ENCODE peak calls at places on chromosomes 11 and 22, in five cellular contexts. B is putamen; W is chondrocyte; U is effector CD4-positive, alpha-beta T cell; A is HEK293T. F is an unnamed sample.
A peak's percentile ranks its signal among the peaks of the same experiment; 100 is the strongest.

GRCh38 chr22:34669001-34669400 is 397.0 kb upstream of the ISX start:
- DNase-seq in U (no peak), B (no peak), A (no peak), W (no peak), F (no peak)

GRCh38 chr11:132177106-132177505 is 806.7 kb downstream of the NTM start:
- DNase-seq in B (no peak), U (no peak), W (no peak), A (no peak), F (no peak)

GRCh38 chr11:34315006-34315793 is 42.6 kb downstream of the ABTB2 start:
- DNase-seq in W (no peak), U (no peak), A (no peak), B (no peak), F (no peak)

GRCh38 chr11:103749158-103749557 is 287.3 kb upstream of the DDI1 start:
- DNase-seq in W (no peak), B (no peak), A (no peak), U (no peak), F (no peak)

GRCh38 chr22:38733329-38734202 is 22.2 kb downstream of the SUN2 start:
- DNase-seq in U (peak; percentile 41), B (peak; percentile 96), W (peak; percentile 59), A (peak; percentile 79), F (peak; percentile 92)

GRCh38 chr11:65311197-65311631 is 3.5 kb upstream of the CDC42EP2 start:
- DNase-seq in W (no peak), B (no peak), A (no peak), U (no peak), F (no peak)

GRCh38 chr11:41786087-41786486 is 326.6 kb upstream of the LRRC4C start:
- DNase-seq in A (no peak), B (no peak), W (no peak), U (no peak), F (no peak)

GRCh38 chr22:46681010-46681409 is 57.0 kb downstream of the CERK start:
- DNase-seq in A (peak; percentile 60), B (no peak), W (no peak), U (no peak), F (no peak)

GRCh38 chr22:37431811-37432707 is 4.8 kb upstream of the ELFN2 start:
- DNase-seq in A (no peak), U (no peak), W (no peak), B (no peak), F (no peak)

GRCh38 chr11:102010776-102011500 is 36.3 kb upstream of the CFAP300 start:
- DNase-seq in U (no peak), W (peak; percentile 96), A (peak; percentile 62), B (no peak), F (no peak)

GRCh38 chr11:46537121-46537520 is 56.7 kb downstream of the AMBRA1 start:
- DNase-seq in W (no peak), U (no peak), B (no peak), A (no peak), F (no peak)

GRCh38 chr11:129214710-129215295 is 22.7 kb upstream of the ARHGAP32 start:
- DNase-seq in A (no peak), U (no peak), B (no peak), W (no peak), F (no peak)

GRCh38 chr11:2803186-2804057 is 82.2 kb downstream of the CDKN1C start:
- DNase-seq in U (peak; percentile 0), A (no peak), B (no peak), W (peak; percentile 84), F (no peak)

GRCh38 chr11:77181799-77182541 is 53.9 kb downstream of the MYO7A start:
- DNase-seq in W (peak; percentile 91), U (no peak), A (no peak), B (no peak), F (no peak)

GRCh38 chr11:19639603-19640002 is 73.0 kb upstream of the NAV2 start:
- DNase-seq in W (no peak), A (no peak), B (no peak), U (no peak), F (no peak)

GRCh38 chr11:47392546-47393162 is 14.3 kb upstream of the SPI1 start:
- DNase-seq in B (no peak), A (no peak), U (no peak), W (no peak), F (no peak)

GRCh38 chr11:16831281-16832192 is 93.1 kb downstream of the C11orf58 start:
- DNase-seq in B (no peak), A (no peak), W (no peak), U (no peak), F (no peak)

GRCh38 chr11:45217991-45218390 is 68.2 kb downstream of the SYT13 start:
- DNase-seq in W (no peak), U (no peak), A (no peak), B (no peak), F (no peak)

GRCh38 chr11:61007971-61008896 is 36.8 kb downstream of the CD6 start:
- DNase-seq in B (no peak), A (no peak), W (no peak), U (no peak), F (no peak)

GRCh38 chr22:30000566-30000965 is 79.7 kb upstream of the HORMAD2 start:
- DNase-seq in U (no peak), B (no peak), W (no peak), A (no peak), F (no peak)

GRCh38 chr11:364991-365390 is 4.3 kb upstream of the B4GALNT4 start:
- DNase-seq in U (no peak), W (peak; percentile 64), A (no peak), B (no peak), F (no peak)

GRCh38 chr11:113814181-113814580 is 34.6 kb downstream of the CLDN25 start:
- DNase-seq in A (no peak), U (no peak), W (no peak), B (no peak), F (no peak)

GRCh38 chr22:37643225-37643847 is 3.9 kb downstream of the SH3BP1 start:
- DNase-seq in U (peak; percentile 82), B (peak; percentile 69), A (peak; percentile 93), W (no peak), F (peak; percentile 45)

GRCh38 chr22:20957691-20958440 is 9.2 kb upstream of the AIFM3 start:
- DNase-seq in W (no peak), A (no peak), B (no peak), U (no peak), F (no peak)

GRCh38 chr11:44774131-44774530 is 47.4 kb downstream of the TSPAN18 start:
- DNase-seq in B (peak; percentile 9), U (no peak), W (no peak), A (no peak), F (no peak)

GRCh38 chr11:69372589-69373250 is 78.8 kb downstream of the MYEOV start:
- DNase-seq in A (no peak), W (peak; percentile 62), U (no peak), B (no peak), F (no peak)